ENCODE peak calls at places on chromosomes 6 and 20, in five cellular contexts. A, T, C, B and X are unnamed samples.

GRCh38 chr6:73694711-73695411 is 1.1 kb upstream of the CD109 start:
- DNase-seq in A (no peak), T (no peak), C (peak), B (peak), X (no peak)

GRCh38 chr20:63542031-63542559 is 4.9 kb upstream of the PTK6 start:
- DNase-seq in A (no peak), T (peak), C (no peak), B (no peak), X (no peak)

GRCh38 chr20:37890108-37890507 is 12.8 kb upstream of the VSTM2L start:
- DNase-seq in A (no peak), T (no peak), C (no peak), B (no peak), X (no peak)

GRCh38 chr20:57774951-57775350 is 65.1 kb upstream of the PMEPA1 start:
- DNase-seq in A (no peak), T (no peak), C (no peak), B (no peak), X (no peak)

GRCh38 chr20:62433655-62434054 is 6.3 kb upstream of the RBBP8NL start:
- DNase-seq in A (no peak), T (no peak), C (no peak), B (no peak), X (no peak)

GRCh38 chr6:36340341-36340670 is 3.6 kb upstream of the BNIP5 start:
- DNase-seq in A (no peak), T (no peak), C (no peak), B (no peak), X (no peak)

GRCh38 chr6:39770476-39770875 is 21.7 kb upstream of the DAAM2 start:
- DNase-seq in A (peak), T (no peak), C (no peak), B (no peak), X (peak)

GRCh38 chr6:167849846-167850459 is 23.2 kb downstream of the AFDN start:
- DNase-seq in A (no peak), T (peak), C (no peak), B (no peak), X (no peak)

GRCh38 chr6:157246048-157246630 is 77.2 kb downstream of the TMEM242 start:
- DNase-seq in A (no peak), T (no peak), C (no peak), B (peak), X (no peak)

GRCh38 chr6:13624871-13625288 is 9.7 kb downstream of the NOL7 start:
- DNase-seq in A (no peak), T (peak), C (no peak), B (peak), X (peak)

GRCh38 chr6:16345449-16346330 is 107.3 kb downstream of the GMPR start:
- DNase-seq in A (no peak), T (peak), C (no peak), B (peak), X (peak)

GRCh38 chr20:45011108-45011526 is 44.8 kb downstream of the STK4 start:
- DNase-seq in A (peak), T (peak), C (peak), B (peak), X (peak)

GRCh38 chr6:90440586-90441338 is 144.1 kb upstream of the BACH2 start:
- DNase-seq in A (no peak), T (no peak), C (no peak), B (no peak), X (peak)

GRCh38 chr6:11317885-11318771 is 85.7 kb upstream of the NEDD9 start:
- DNase-seq in A (no peak), T (peak), C (peak), B (peak), X (no peak)

GRCh38 chr6:104705095-104705707 is 154.5 kb downstream of the HACE1 start:
- DNase-seq in A (no peak), T (no peak), C (peak), B (peak), X (no peak)

GRCh38 chr20:38083338-38084048 is 49.9 kb downstream of the RPRD1B start:
- DNase-seq in A (no peak), T (no peak), C (no peak), B (no peak), X (no peak)

GRCh38 chr6:132142308-132142707 is 191.1 kb upstream of the CCN2 start:
- DNase-seq in A (no peak), T (no peak), C (no peak), B (no peak), X (no peak)

GRCh38 chr6:48032156-48032555 is 78.8 kb downstream of the PTCHD4 start:
- DNase-seq in A (no peak), T (no peak), C (no peak), B (peak), X (no peak)

GRCh38 chr20:8309638-8310037 is 177.6 kb downstream of the PLCB1 start:
- DNase-seq in A (peak), T (no peak), C (no peak), B (no peak), X (peak)